ENCODE peak calls at places on chromosomes 4 and X, in nine cellular contexts. G is testis, O is pancreas, P is fibroblast of mammary gland, Y is fibroblast of lung, V is Peyer's patch, I is cardiac fibroblast, C is psoas muscle, R is PC-9. D is an unnamed sample.

GRCh38 chr4:7168106-7168505 is 24.2 kb upstream of the SORCS2 start:
- DNase-seq in R (no peak), V (no peak), Y (no peak), C (peak), P (no peak), I (no peak), G (no peak), O (peak), D (no peak)

GRCh38 chr4:13963601-13964000 is 336.1 kb upstream of the BOD1L1 start:
- DNase-seq in C (no peak), P (peak), V (no peak), R (no peak), G (no peak), I (peak), O (no peak), Y (peak), D (no peak)

GRCh38 chr4:2415881-2416563 is 2.4 kb downstream of the ZFYVE28 start:
- DNase-seq in G (no peak), V (no peak), Y (no peak), R (no peak), O (no peak), I (no peak), C (no peak), P (no peak), D (no peak)

GRCh38 chr4:26048962-26049361 is 134.9 kb downstream of the SMIM20 start:
- DNase-seq in G (no peak), V (no peak), O (no peak), C (no peak), I (no peak), R (no peak), P (peak), Y (no peak), D (no peak)

GRCh38 chrX:22246620-22247019 is 26.1 kb upstream of the CBLL2 start:
- DNase-seq in V (no peak), I (peak), R (peak), P (peak), O (no peak), G (no peak), Y (peak), C (no peak), D (peak)

GRCh38 chrX:8971116-8971515 is 62.8 kb downstream of the FAM9B start:
- DNase-seq in V (no peak), C (no peak), O (no peak), G (no peak), Y (peak), R (peak), P (peak), I (peak), D (no peak)

GRCh38 chr4:7073526-7074390 is 5.9 kb upstream of the GRPEL1 start:
- DNase-seq in O (no peak), G (peak), C (no peak), R (peak), Y (peak), P (peak), V (no peak), I (peak), D (no peak)

GRCh38 chr4:2417765-2418651 is at the start of gene ZFYVE28:
- DNase-seq in C (no peak), O (peak), R (no peak), P (no peak), V (no peak), G (no peak), Y (no peak), I (peak), D (no peak)

GRCh38 chr4:52704133-52704532 is 45.0 kb upstream of the USP46 start:
- DNase-seq in O (no peak), P (peak), C (no peak), G (no peak), R (no peak), V (no peak), I (peak), Y (peak), D (no peak)

GRCh38 chrX:4690516-4690915 is 977.1 kb upstream of the PRKX start:
- DNase-seq in O (no peak), G (no peak), I (no peak), V (no peak), Y (no peak), P (no peak), C (no peak), R (no peak), D (no peak)

GRCh38 chr4:41877020-41877796 is 58.0 kb upstream of the TMEM33 start:
- DNase-seq in P (no peak), R (no peak), O (no peak), I (no peak), G (no peak), Y (no peak), V (no peak), C (no peak), D (no peak)

GRCh38 chr4:39285853-39286252 is 80.3 kb downstream of the RFC1 start:
- DNase-seq in V (no peak), C (no peak), P (no peak), Y (no peak), R (no peak), O (no peak), I (no peak), G (no peak), D (no peak)

GRCh38 chr4:19987746-19988145 is 264.0 kb upstream of the SLIT2 start:
- DNase-seq in P (peak), O (no peak), R (no peak), G (no peak), Y (peak), V (no peak), I (peak), C (no peak), D (peak)

GRCh38 chrX:71996138-71996537 is 85.5 kb downstream of the NHSL2 start:
- DNase-seq in G (no peak), P (no peak), C (no peak), V (no peak), O (no peak), Y (no peak), R (no peak), I (no peak), D (no peak)

GRCh38 chr4:107518076-107518475 is 202.0 kb downstream of the PAPSS1 start:
- DNase-seq in O (no peak), P (no peak), R (no peak), G (no peak), V (no peak), I (no peak), Y (no peak), C (no peak), D (no peak)

GRCh38 chr4:87017580-87018061 is 82.8 kb downstream of the AFF1 start:
- DNase-seq in V (no peak), O (no peak), C (no peak), G (no peak), I (peak), P (peak), Y (peak), R (no peak), D (peak)

GRCh38 chr4:74682567-74683359 is 111.6 kb downstream of the BTC start:
- DNase-seq in R (peak), V (no peak), O (no peak), Y (peak), C (no peak), G (peak), P (peak), I (peak), D (peak)

DNA sequence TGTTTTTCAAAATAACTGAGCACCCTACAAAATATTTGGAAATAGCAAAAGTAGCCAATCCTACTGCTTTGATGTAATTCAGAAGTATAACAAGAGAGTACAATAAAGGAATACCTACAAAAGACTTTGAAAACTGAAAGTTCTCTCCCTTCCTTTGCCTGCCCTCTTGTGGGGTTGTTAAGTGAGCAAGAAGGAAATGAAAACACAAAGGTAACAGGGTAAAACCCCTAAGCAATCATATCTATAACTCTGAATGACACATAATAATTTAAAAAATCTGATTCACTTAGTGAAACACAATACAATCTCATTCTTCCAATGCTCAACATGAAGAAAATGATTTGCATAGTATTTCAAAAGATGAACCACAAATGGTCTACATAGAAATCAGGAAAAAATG is 98.2 kb downstream of the FRYL start:
- DNase-seq in O (no peak), Y (peak), V (no peak), I (peak), P (peak), R (peak), C (no peak), G (no peak), D (no peak)
- TF ChIP-seq CTCF in O (peak), Y (peak), V (no peak), I (peak), P (peak), R (peak), C (peak), G (no peak), D (peak)

GRCh38 chr4:80069108-80069836 is 3.8 kb downstream of the ANTXR2 start:
- DNase-seq in V (no peak), I (peak), Y (peak), R (no peak), C (no peak), G (no peak), P (peak), O (no peak), D (no peak)
- H3K4me3 ChIP-seq in V (no peak), I (no peak), Y (peak), R (no peak), C (no peak), G (no peak), P (peak), O (no peak), D (peak)

DNA sequence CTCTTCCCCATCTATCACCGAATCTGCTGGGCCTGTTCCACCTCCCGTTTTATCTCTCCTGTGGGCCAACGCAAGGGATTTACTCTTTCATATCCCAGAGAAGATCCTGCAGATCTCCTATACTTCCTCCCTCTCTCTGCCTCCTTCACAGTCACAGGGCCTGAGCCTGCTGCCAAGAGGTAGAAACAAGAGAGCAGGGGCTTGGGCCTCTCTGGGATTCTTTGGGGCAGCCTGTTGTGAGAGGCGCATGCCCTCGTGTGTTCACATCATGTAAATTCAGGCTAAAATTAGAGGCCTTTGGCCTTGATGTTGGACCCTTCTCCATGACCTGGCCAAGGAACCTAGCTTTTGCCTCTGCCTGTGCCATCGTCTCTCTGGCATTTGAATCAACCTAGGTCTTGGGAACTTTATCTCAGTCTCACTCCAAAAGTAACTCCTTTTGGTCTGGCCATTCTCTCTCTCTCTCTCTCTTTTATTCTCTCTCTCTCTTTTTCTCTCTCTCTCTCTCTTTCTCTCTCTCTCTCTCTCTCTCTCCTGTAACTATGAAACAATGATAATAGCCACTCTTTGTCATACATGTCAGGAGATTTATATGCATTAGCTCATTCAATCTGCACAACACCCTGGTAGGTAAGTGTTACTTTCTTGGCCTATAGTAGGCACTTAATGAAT is 20.0 kb upstream of the EFNB1 start:
- DNase-seq in O (no peak), G (peak), Y (no peak), R (no peak), I (peak), P (peak), C (peak), V (no peak), D (no peak)
- TF ChIP-seq CTCF in O (no peak), G (no peak), Y (peak), R (no peak), I (peak), P (peak), C (peak), V (no peak), D (peak)

DNA sequence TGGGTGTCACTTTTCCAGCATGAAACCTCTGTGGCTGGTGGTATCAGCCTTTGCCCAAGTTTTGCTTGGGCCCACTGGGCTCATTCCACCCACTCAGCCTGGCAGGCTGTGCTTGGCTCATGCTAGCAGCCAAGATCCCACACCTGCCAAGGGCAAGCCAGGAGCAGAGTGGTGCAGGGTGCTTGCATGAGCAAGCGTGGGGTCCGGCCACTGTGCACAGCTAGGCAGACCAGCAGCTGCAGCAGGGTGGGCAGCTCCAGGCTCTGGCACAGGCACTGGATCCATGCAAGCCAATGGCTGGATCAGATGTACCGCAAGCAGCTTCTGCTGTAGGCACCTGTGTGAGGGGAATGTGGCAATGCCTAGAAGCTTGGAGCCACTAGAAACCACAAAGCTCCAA is 253.9 kb downstream of the SPOCK3 start:
- DNase-seq in O (peak), G (no peak), I (no peak), C (no peak), R (no peak), V (no peak), Y (no peak), P (no peak), D (no peak)
- H3K4me3 ChIP-seq in O (no peak), G (no peak), I (no peak), C (no peak), R (no peak), V (no peak), Y (no peak), P (no peak), D (no peak)

DNA sequence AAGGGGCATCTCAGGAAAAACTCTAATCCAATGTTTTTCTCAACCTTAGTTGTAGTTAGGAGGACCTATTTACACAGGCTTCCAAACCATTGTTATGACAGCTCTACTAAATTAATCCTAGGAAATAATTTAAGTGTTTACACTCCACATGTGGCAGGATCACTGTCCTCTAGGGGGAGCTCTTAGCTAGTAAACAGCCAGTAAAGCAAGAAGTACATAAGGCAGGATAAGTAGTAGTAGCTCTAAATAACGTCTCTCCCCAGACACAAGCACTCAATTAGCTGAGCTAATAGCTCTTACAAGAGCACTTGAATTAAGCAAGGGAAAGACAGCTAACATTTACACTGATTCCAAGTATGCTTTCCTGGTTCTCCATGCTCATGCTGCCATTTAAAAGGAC is 37.3 kb downstream of the NUDT11 start:
- DNase-seq in R (no peak), I (peak), Y (peak), G (peak), O (no peak), P (peak), C (no peak), V (no peak), D (no peak)
- TF ChIP-seq CTCF in R (peak), I (peak), Y (peak), G (no peak), O (no peak), P (peak), C (peak), V (no peak), D (peak)

DNA sequence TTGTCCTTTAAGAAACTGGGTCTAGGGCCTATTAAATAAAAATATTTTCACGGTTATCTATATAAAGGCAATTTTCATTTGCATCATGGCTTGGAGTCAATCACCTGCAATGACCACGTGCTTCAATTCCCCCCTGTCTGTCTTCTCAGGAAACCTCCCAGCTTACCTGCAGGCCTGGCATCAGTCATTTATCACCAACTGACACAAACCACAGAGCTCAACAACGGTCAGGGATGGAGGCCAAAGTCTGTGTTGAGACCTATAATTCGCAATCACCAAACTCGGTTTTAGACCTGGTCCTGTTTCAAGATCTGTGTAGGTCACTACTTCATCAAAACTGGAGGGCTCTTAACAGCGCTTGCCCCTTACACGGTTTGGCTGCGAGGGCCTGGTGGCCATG is 1.9 kb downstream of the SLC9A7 start:
- DNase-seq in V (no peak), C (no peak), G (no peak), I (no peak), O (no peak), Y (no peak), R (no peak), P (no peak), D (no peak)
- H3K4me3 ChIP-seq in V (no peak), C (no peak), G (no peak), I (no peak), O (no peak), Y (peak), R (peak), P (peak), D (peak)

GRCh38 chrX:66022742-66023725 is 16.8 kb downstream of the VSIG4 start:
- DNase-seq in Y (no peak), V (no peak), R (no peak), O (no peak), I (peak), C (no peak), P (no peak), G (no peak), D (no peak)
- TF ChIP-seq CTCF in Y (no peak), V (no peak), R (no peak), O (no peak), I (peak), C (no peak), P (peak), G (no peak), D (peak)

GRCh38 chrX:10109695-10110094 is 47.1 kb upstream of the CLCN4 start:
- DNase-seq in P (no peak), G (peak), I (no peak), C (no peak), O (no peak), Y (peak), V (no peak), R (no peak), D (no peak)

GRCh38 chrX:10104958-10105658 is 51.7 kb upstream of the CLCN4 start:
- DNase-seq in V (no peak), P (peak), O (no peak), Y (peak), G (peak), C (no peak), I (no peak), R (no peak), D (no peak)

GRCh38 chrX:10108288-10108687 is 48.5 kb upstream of the CLCN4 start:
- DNase-seq in O (no peak), P (no peak), R (no peak), Y (no peak), C (no peak), V (peak), G (no peak), I (no peak), D (no peak)

GRCh38 chrX:10110316-10110932 is 46.4 kb upstream of the CLCN4 start:
- DNase-seq in O (no peak), R (no peak), C (no peak), G (no peak), I (no peak), Y (no peak), V (no peak), P (no peak), D (no peak)

GRCh38 chrX:10106801-10107200 is 50.0 kb upstream of the CLCN4 start:
- DNase-seq in Y (no peak), G (no peak), V (peak), O (no peak), P (no peak), I (no peak), C (no peak), R (no peak), D (no peak)
- H3K4me3 ChIP-seq in Y (no peak), G (no peak), V (no peak), O (no peak), P (no peak), I (no peak), C (no peak), R (no peak), D (no peak)

GRCh38 chrX:102129473-102129872 is 4.0 kb downstream of the TCEAL2 start:
- DNase-seq in P (peak), V (no peak), G (no peak), Y (peak), I (peak), C (no peak), R (no peak), O (no peak), D (no peak)
- TF ChIP-seq CTCF in P (peak), V (no peak), G (no peak), Y (no peak), I (peak), C (peak), R (peak), O (no peak), D (peak)

GRCh38 chr4:121690001-121690400 is 6.8 kb downstream of the ANXA5 start:
- DNase-seq in C (no peak), G (no peak), Y (peak), O (no peak), I (peak), V (no peak), R (peak), P (peak), D (peak)
- H3K4me3 ChIP-seq in C (no peak), G (no peak), Y (peak), O (no peak), I (no peak), V (no peak), R (peak), P (no peak), D (no peak)